ENCODE peak calls at places on chromosomes 12 and 14, in ten cellular contexts. B is ascending aorta; R is left ventricle myocardium inferior; J is naive thymus-derived CD4-positive, alpha-beta T cell; D is uterus; K is ovary; P is tibial nerve; Q is HepG2; A is WERI-Rb-1; U is heart left ventricle. E is an unnamed sample. For H3K36me3, the result is how much of the 10 kb centered on the place peaks cover.

GRCh38 chr14:97033556-97034081 is 236.4 kb downstream of the VRK1 start:
- DNase-seq in B (no peak), R (no peak), J (no peak), D (no peak), K (no peak), P (no peak), Q (no peak), A (no peak), U (no peak), E (no peak)

GRCh38 chr12:46473634-46474201 is 101.1 kb upstream of the SLC38A2 start:
- DNase-seq in B (peak), R (peak), J (no peak), D (peak), K (peak), P (peak), Q (peak), A (no peak), U (peak), E (peak)

GRCh38 chr12:131203666-131204415 is 250.1 kb downstream of the ADGRD1 start:
- DNase-seq in B (no peak), R (no peak), J (no peak), D (no peak), K (no peak), P (no peak), Q (no peak), A (no peak), U (no peak), E (peak)

GRCh38 chr12:39972119-39972518 is 133.8 kb downstream of the SLC2A13 start:
- DNase-seq in B (no peak), R (no peak), J (no peak), D (no peak), K (no peak), P (no peak), Q (no peak), A (no peak), U (no peak), E (no peak)

GRCh38 chr12:124848621-124849380 is 14.9 kb downstream of the SCARB1 start:
- DNase-seq in B (no peak), R (no peak), J (no peak), D (no peak), K (no peak), P (no peak), Q (no peak), A (no peak), U (no peak), E (no peak)

GRCh38 chr14:105117710-105118385 is 50.7 kb downstream of the JAG2 start:
- DNase-seq in B (no peak), R (no peak), J (no peak), D (no peak), K (no peak), P (no peak), Q (no peak), A (no peak), U (no peak), E (no peak)

GRCh38 chr14:34797747-34798583 is 77.2 kb downstream of the BAZ1A start:
- DNase-seq in B (no peak), R (no peak), J (no peak), D (no peak), K (no peak), P (no peak), Q (peak), A (peak), U (peak), E (no peak)

GRCh38 chr14:20630340-20631022 is 11.0 kb downstream of the OR6S1 start:
- DNase-seq in B (no peak), R (no peak), J (peak), D (peak), K (peak), P (no peak), Q (peak), A (no peak), U (no peak), E (no peak)

GRCh38 chr14:41022932-41023331 is 583.7 kb upstream of the LRFN5 start:
- DNase-seq in B (no peak), R (no peak), J (no peak), D (no peak), K (no peak), P (no peak), Q (no peak), A (no peak), U (no peak), E (no peak)

GRCh38 chr14:96038920-96039632 is at the start of gene C14orf132:
- DNase-seq in B (no peak), R (peak), J (peak), D (peak), K (peak), P (peak), Q (no peak), A (peak), U (peak), E (peak)

GRCh38 chr12:2691340-2692111 is 103.2 kb upstream of the FKBP4 start:
- DNase-seq in B (no peak), R (no peak), J (peak), D (no peak), K (peak), P (no peak), Q (no peak), A (peak), U (no peak), E (peak)

GRCh38 chr12:45214739-45215418 is 1.0 kb upstream of the ANO6 start:
- DNase-seq in B (no peak), R (no peak), J (no peak), D (peak), K (peak), P (no peak), Q (no peak), A (no peak), U (no peak), E (no peak)

GRCh38 chr14:64569108-64570045 is 19.6 kb downstream of the PPP1R36 start:
- DNase-seq in B (peak), R (peak), J (no peak), D (peak), K (peak), P (peak), Q (peak), A (no peak), U (no peak), E (peak)

GRCh38 chr12:79448816-79449215 is 241.9 kb downstream of the PAWR start:
- DNase-seq in B (no peak), R (no peak), J (no peak), D (no peak), K (no peak), P (no peak), Q (no peak), A (no peak), U (no peak), E (no peak)

GRCh38 chr14:34926552-34926951 is 51.4 kb upstream of the BAZ1A start:
- DNase-seq in B (no peak), R (no peak), J (no peak), D (no peak), K (no peak), P (no peak), Q (no peak), A (no peak), U (no peak), E (no peak)

GRCh38 chr12:71250186-71250585 is 92.4 kb upstream of the TSPAN8 start:
- DNase-seq in B (no peak), R (no peak), J (no peak), D (no peak), K (no peak), P (no peak), Q (no peak), A (no peak), U (no peak), E (no peak)

GRCh38 chr12:49524660-49525324 is 14.0 kb upstream of the KCNH3 start:
- DNase-seq in B (no peak), R (no peak), J (no peak), D (no peak), K (no peak), P (no peak), Q (no peak), A (no peak), U (no peak), E (no peak)

GRCh38 chr14:67900188-67900587 is 80.6 kb downstream of the RAD51B start:
- DNase-seq in B (no peak), R (no peak), J (no peak), D (no peak), K (no peak), P (no peak), Q (no peak), A (no peak), U (no peak), E (no peak)

GRCh38 chr12:45338272-45338671 is 122.4 kb downstream of the ANO6 start:
- DNase-seq in B (no peak), R (no peak), J (no peak), D (no peak), K (no peak), P (no peak), Q (no peak), A (no peak), U (no peak), E (no peak)

GRCh38 chr12:103175625-103176024 is 218.2 kb downstream of the ASCL1 start:
- DNase-seq in B (no peak), R (no peak), J (no peak), D (no peak), K (no peak), P (no peak), Q (no peak), A (no peak), U (no peak), E (no peak)

GRCh38 chr12:20716037-20716436 is 20.9 kb downstream of the SLCO1C1 start:
- DNase-seq in B (no peak), R (no peak), J (no peak), D (no peak), K (no peak), P (no peak), Q (no peak), A (peak), U (no peak), E (no peak)
- H3K36me3 ChIP-seq in B (under half), R (under half), J (under half), D (under half), K (under half), P (under half), Q (under half), A (under half), U (under half), E (under half)

GRCh38 chr12:288687-289086 is 26.1 kb upstream of the SLC6A13 start:
- DNase-seq in B (no peak), R (peak), J (no peak), D (no peak), K (no peak), P (no peak), Q (no peak), A (no peak), U (no peak), E (no peak)
- H3K36me3 ChIP-seq in B (half or more), R (half or more), J (under half), D (under half), K (under half), P (under half), Q (under half), A (under half), U (under half), E (under half)

GRCh38 chr14:102969060-102969791 is 46.8 kb downstream of the AMN start:
- DNase-seq in B (no peak), R (no peak), J (no peak), D (no peak), K (no peak), P (no peak), Q (no peak), A (no peak), U (no peak), E (no peak)
- H3K36me3 ChIP-seq in B (half or more), R (half or more), J (under half), D (under half), K (under half), P (under half), Q (under half), A (half or more), U (half or more), E (under half)

GRCh38 chr12:56414401-56414800 is 34.8 kb downstream of the TIMELESS start:
- DNase-seq in B (no peak), R (no peak), J (no peak), D (no peak), K (no peak), P (no peak), Q (no peak), A (no peak), U (no peak), E (no peak)

GRCh38 chr12:56413392-56413791 is 35.8 kb downstream of the TIMELESS start:
- DNase-seq in B (no peak), R (no peak), J (no peak), D (no peak), K (no peak), P (no peak), Q (no peak), A (no peak), U (no peak), E (no peak)

GRCh38 chr12:56411781-56412639 is 37.2 kb downstream of the TIMELESS start:
- DNase-seq in B (no peak), R (no peak), J (no peak), D (no peak), K (no peak), P (no peak), Q (no peak), A (no peak), U (no peak), E (no peak)

GRCh38 chr12:56420411-56420810 is 28.8 kb downstream of the TIMELESS start:
- DNase-seq in B (no peak), R (no peak), J (no peak), D (no peak), K (no peak), P (no peak), Q (no peak), A (no peak), U (no peak), E (no peak)

GRCh38 chr12:56417739-56418138 is 31.5 kb downstream of the TIMELESS start:
- DNase-seq in B (no peak), R (no peak), J (no peak), D (no peak), K (no peak), P (no peak), Q (no peak), A (no peak), U (no peak), E (no peak)
- H3K36me3 ChIP-seq in B (under half), R (under half), J (under half), D (under half), K (under half), P (under half), Q (under half), A (under half), U (under half), E (under half)

DNA sequence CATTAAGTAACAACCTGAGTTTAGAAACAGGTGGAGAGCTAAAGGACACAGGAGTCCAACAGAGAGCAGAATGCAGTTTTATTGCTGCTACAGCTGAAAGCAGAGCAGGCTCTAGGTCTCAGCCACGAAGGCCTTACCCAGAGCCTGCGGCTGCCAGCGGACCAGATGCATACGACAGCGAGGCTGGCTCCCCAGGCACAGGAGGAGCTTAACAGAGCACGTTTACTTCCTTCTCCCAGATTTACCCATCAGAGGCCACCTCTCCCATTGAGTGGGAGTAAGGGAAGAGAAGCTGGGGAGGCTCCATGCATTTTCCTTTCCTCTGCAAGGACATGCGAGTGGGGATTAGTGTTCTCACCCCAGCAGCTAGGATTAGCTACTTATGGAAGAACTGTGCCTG is 22.6 kb downstream of the DYNC1H1 start:
- DNase-seq in B (no peak), R (no peak), J (no peak), D (no peak), K (no peak), P (no peak), Q (no peak), A (no peak), U (no peak), E (no peak)
- H3K36me3 ChIP-seq in B (half or more), R (half or more), J (under half), D (under half), K (under half), P (under half), Q (under half), A (half or more), U (half or more), E (half or more)

GRCh38 chr14:61925732-61926445 is 163.7 kb downstream of the SNAPC1 start:
- DNase-seq in B (no peak), R (no peak), J (no peak), D (no peak), K (no peak), P (no peak), Q (no peak), A (no peak), U (no peak), E (no peak)

GRCh38 chr14:61927521-61927920 is 165.3 kb downstream of the SNAPC1 start:
- DNase-seq in B (no peak), R (no peak), J (no peak), D (no peak), K (no peak), P (no peak), Q (no peak), A (no peak), U (no peak), E (no peak)

GRCh38 chr14:61928300-61928699 is 166.1 kb downstream of the SNAPC1 start:
- DNase-seq in B (no peak), R (no peak), J (no peak), D (no peak), K (no peak), P (no peak), Q (no peak), A (no peak), U (no peak), E (no peak)

GRCh38 chr14:61925043-61925442 is 162.8 kb downstream of the SNAPC1 start:
- DNase-seq in B (no peak), R (no peak), J (peak), D (no peak), K (no peak), P (no peak), Q (peak), A (peak), U (no peak), E (no peak)

GRCh38 chr14:61927015-61927414 is 164.8 kb downstream of the SNAPC1 start:
- DNase-seq in B (no peak), R (no peak), J (no peak), D (no peak), K (no peak), P (no peak), Q (no peak), A (no peak), U (no peak), E (no peak)
- H3K36me3 ChIP-seq in B (under half), R (under half), J (under half), D (under half), K (under half), P (under half), Q (under half), A (under half), U (under half), E (under half)

DNA sequence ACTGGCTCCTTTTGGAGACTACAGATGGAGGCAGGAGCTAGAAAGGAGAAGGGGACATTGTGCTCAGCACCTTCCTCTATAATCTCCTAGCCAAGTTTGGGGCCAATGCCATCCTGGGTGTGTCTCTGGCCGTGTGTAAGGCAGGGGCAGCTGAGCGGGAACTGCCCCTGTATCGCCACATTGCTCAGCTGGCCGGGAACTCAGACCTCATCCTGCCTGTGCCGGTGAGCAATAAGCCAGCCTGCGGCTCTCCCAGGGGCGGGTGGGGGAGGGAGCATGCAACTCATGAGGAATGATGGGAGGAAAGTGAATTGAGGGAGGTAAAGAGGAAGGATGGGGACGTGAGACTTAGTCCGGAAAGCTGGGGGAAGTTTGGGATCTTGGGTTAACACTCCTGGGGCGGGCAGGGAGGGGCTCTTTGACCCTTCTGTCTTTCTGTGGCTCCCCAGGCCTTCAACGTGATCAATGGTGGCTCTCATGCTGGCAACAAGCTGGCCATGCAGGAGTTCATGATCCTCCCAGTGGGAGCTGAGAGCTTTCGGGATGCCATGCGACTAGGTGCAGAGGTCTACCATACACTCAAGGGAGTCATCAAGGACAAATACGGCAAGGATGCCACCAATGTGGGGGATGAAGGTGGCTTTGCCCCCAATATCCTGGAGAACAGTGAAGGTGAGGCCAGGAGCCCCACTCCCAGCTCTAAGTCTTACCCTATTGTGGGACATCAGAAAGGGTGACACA is 3.3 kb downstream of the ENO2 start:
- DNase-seq in B (no peak), R (no peak), J (no peak), D (no peak), K (no peak), P (no peak), Q (no peak), A (no peak), U (no peak), E (peak)
- H3K36me3 ChIP-seq in B (under half), R (under half), J (under half), D (under half), K (under half), P (under half), Q (under half), A (half or more), U (under half), E (under half)

GRCh38 chr12:13203028-13203922 is 6.7 kb downstream of the EMP1 start:
- DNase-seq in B (no peak), R (peak), J (no peak), D (peak), K (no peak), P (peak), Q (no peak), A (peak), U (peak), E (no peak)
- H3K36me3 ChIP-seq in B (under half), R (under half), J (under half), D (under half), K (under half), P (under half), Q (under half), A (under half), U (under half), E (under half)

DNA sequence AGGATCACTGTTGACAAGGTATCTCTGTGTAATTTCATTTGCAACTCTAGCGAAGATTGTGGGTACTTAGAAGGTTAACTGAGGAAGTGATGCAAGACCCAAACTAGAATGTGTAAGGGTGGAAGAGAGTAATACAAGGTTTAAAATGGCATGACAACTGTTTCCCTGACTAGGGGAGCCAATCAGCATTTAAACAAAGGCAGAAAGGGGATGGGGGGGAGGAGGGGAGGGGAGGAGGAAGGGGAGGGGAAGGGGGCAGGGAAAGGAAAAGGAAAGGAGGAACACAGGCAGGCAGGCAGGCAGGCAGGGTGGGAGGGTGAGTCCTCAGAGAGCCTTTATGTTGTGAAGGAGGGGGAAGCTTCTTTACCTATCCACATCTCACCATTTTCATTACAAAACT is 31.1 kb downstream of the NRDE2 start:
- DNase-seq in B (no peak), R (no peak), J (no peak), D (no peak), K (no peak), P (no peak), Q (no peak), A (no peak), U (no peak), E (no peak)
- H3K36me3 ChIP-seq in B (under half), R (half or more), J (under half), D (under half), K (under half), P (under half), Q (under half), A (under half), U (under half), E (under half)

E was measured in kidney.